ENCODE peak calls at places on chromosomes 2 and 18, in eight cellular contexts. X, J, T, G, O, V, F and C are unnamed samples.

GRCh38 chr2:25341753-25342371 is at the start of gene DNMT3A:
- DNase-seq in F (peak), O (peak), X (no peak), G (peak), J (peak), V (peak), T (peak), C (no peak)

GRCh38 chr2:142834003-142834402 is 43.5 kb upstream of the KYNU start:
- DNase-seq in J (no peak), T (no peak), F (no peak), V (peak), O (no peak), X (no peak), G (no peak), C (no peak)

GRCh38 chr2:38223256-38223655 is 147.3 kb upstream of the CYP1B1 start:
- DNase-seq in J (no peak), O (no peak), G (no peak), V (no peak), X (no peak), F (no peak), T (no peak), C (no peak)

GRCh38 chr2:100418563-100418962 is 1.1 kb upstream of the CHST10 start:
- DNase-seq in J (no peak), X (no peak), O (no peak), G (peak), T (no peak), V (peak), F (no peak), C (peak)

GRCh38 chr2:121066526-121066925 is 218.5 kb downstream of the TFCP2L1 start:
- DNase-seq in T (no peak), J (no peak), G (no peak), X (no peak), F (no peak), O (no peak), V (peak), C (no peak)

GRCh38 chr2:62774555-62775366 is 69.2 kb downstream of the EHBP1 start:
- DNase-seq in V (peak), X (no peak), J (no peak), F (no peak), G (no peak), O (no peak), T (no peak), C (peak)

GRCh38 chr2:16009560-16009959 is 69.2 kb downstream of the MYCN start:
- DNase-seq in O (no peak), G (no peak), X (no peak), T (no peak), V (no peak), F (no peak), J (no peak), C (no peak)

GRCh38 chr2:135551356-135551755 is 20.1 kb downstream of the R3HDM1 start:
- DNase-seq in J (no peak), G (no peak), X (no peak), V (no peak), F (no peak), O (no peak), T (no peak), C (no peak)

GRCh38 chr18:70333757-70334156 is 44.9 kb downstream of the SOCS6 start:
- DNase-seq in V (peak), X (no peak), O (no peak), T (no peak), F (no peak), J (no peak), G (no peak), C (peak)